ENCODE peak calls at places on chromosomes 12 and 14, in eight cellular contexts. X, D, I, B, Z, U, J and V are unnamed samples.
A peak's percentile ranks its signal among the peaks of the same experiment; 100 is the strongest.

GRCh38 chr12:50840809-50841487 is 1.8 kb upstream of the TMPRSS12 start:
- DNase-seq in X (no peak), D (no peak), I (no peak), B (no peak), Z (no peak), U (no peak), J (no peak), V (no peak)

GRCh38 chr12:58583541-58583940 is 336.8 kb downstream of the LRIG3 start:
- DNase-seq in X (no peak), D (no peak), I (peak; percentile 16), B (no peak), Z (no peak), U (no peak), J (no peak), V (no peak)

GRCh38 chr12:45580570-45580969 is 148.9 kb upstream of the ARID2 start:
- DNase-seq in X (no peak), D (no peak), I (no peak), B (no peak), Z (no peak), U (no peak), J (no peak), V (no peak)

GRCh38 chr14:48584031-48584430 is 908.6 kb upstream of the MDGA2 start:
- DNase-seq in X (no peak), D (no peak), I (no peak), B (no peak), Z (no peak), U (no peak), J (no peak), V (no peak)

GRCh38 chr14:80956922-80957321 is 1.5 kb downstream of the TSHR start:
- DNase-seq in X (no peak), D (no peak), I (peak; percentile 13), B (no peak), Z (no peak), U (no peak), J (no peak), V (no peak)

GRCh38 chr12:71999795-72000194 is 61.1 kb downstream of the TPH2 start:
- DNase-seq in X (no peak), D (no peak), I (no peak), B (no peak), Z (no peak), U (no peak), J (no peak), V (no peak)

GRCh38 chr12:27651201-27651600 is 45.0 kb upstream of the REP15 start:
- DNase-seq in X (no peak), D (no peak), I (no peak), B (no peak), Z (no peak), U (no peak), J (no peak), V (no peak)

GRCh38 chr14:68518910-68519686 is 273.8 kb downstream of the ZFP36L1 start:
- DNase-seq in X (no peak), D (peak; percentile 56), I (peak; percentile 91), B (no peak), Z (no peak), U (no peak), J (no peak), V (no peak)

GRCh38 chr12:111412007-111412829 is 6.5 kb downstream of the SH2B3 start:
- DNase-seq in X (no peak), D (no peak), I (no peak), B (no peak), Z (peak; percentile 42), U (no peak), J (no peak), V (no peak)

GRCh38 chr14:102659797-102660196 is 67.3 kb downstream of the RCOR1 start:
- DNase-seq in X (no peak), D (no peak), I (no peak), B (no peak), Z (no peak), U (no peak), J (no peak), V (no peak)

GRCh38 chr14:42523656-42524055 is 917.0 kb downstream of the LRFN5 start:
- DNase-seq in X (no peak), D (no peak), I (no peak), B (no peak), Z (no peak), U (no peak), J (no peak), V (no peak)

GRCh38 chr14:67680121-67680602 is 5.7 kb upstream of the VTI1B start:
- DNase-seq in X (no peak), D (no peak), I (no peak), B (no peak), Z (peak; percentile 81), U (no peak), J (no peak), V (no peak)

GRCh38 chr12:7497661-7498060 is 5.9 kb downstream of the CD163 start:
- DNase-seq in X (no peak), D (no peak), I (no peak), B (no peak), Z (no peak), U (no peak), J (no peak), V (no peak)

GRCh38 chr14:72747652-72748051 is 146.2 kb downstream of the DPF3 start:
- DNase-seq in X (no peak), D (no peak), I (no peak), B (no peak), Z (no peak), U (no peak), J (no peak), V (peak; percentile 6)

GRCh38 chr12:96015672-96016071 is 19.5 kb upstream of the HAL start:
- DNase-seq in X (no peak), D (no peak), I (peak; percentile 20), B (no peak), Z (peak; percentile 30), U (peak; percentile 32), J (no peak), V (no peak)

GRCh38 chr12:80353254-80353653 is 90.8 kb upstream of the PTPRQ start:
- DNase-seq in X (no peak), D (no peak), I (no peak), B (no peak), Z (no peak), U (no peak), J (no peak), V (no peak)

GRCh38 chr14:61342941-61343340 is 21.6 kb downstream of the PRKCH start:
- DNase-seq in X (no peak), D (no peak), I (no peak), B (no peak), Z (peak; percentile 78), U (no peak), J (no peak), V (no peak)

GRCh38 chr14:65637780-65638179 is 225.2 kb downstream of the FUT8 start:
- DNase-seq in X (no peak), D (no peak), I (no peak), B (no peak), Z (no peak), U (no peak), J (no peak), V (no peak)

GRCh38 chr12:74391283-74391682 is 146.4 kb upstream of the ATXN7L3B start:
- DNase-seq in X (no peak), D (no peak), I (no peak), B (no peak), Z (no peak), U (no peak), J (no peak), V (no peak)

DNA sequence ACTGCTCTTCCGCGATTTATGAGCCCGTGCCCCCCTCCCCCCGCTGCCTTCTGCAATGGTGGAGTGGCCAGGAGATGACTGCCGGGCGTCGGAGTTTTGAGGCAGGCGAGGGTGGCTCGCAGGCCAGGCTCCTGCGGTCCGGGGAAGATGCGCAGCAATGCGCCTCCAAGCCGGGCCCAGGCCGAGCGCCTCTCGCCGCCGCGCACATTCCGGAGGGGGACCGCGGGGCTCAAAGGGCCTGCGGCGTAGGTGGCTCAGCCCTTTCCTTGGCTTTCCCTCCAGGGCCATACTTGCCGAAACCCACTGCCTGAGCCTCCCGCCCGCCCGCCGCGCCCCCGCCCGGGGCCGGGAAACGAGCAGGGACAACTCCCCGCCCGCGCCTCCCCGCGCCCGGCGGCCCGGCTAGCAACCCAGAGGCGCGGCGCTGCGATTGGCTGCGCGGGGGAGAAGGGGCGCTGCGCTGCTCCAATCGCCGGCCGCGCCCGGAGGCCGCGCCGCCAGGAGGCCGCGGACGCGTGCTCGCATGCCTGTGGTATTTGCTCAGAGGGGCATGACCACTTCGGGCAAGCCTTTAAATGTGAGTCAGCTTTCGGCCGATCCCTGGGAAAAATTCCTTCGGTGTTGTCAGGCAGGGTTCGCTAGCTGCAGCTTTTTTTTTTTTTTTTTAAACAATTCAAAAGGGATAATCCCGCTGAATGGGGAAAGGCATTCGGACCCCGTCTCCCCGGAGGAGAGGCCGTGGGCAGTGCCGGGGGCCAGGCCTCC is 157.9 kb upstream of the PARP11 start:
- DNase-seq in X (peak; percentile 24), D (peak; percentile 86), I (peak; percentile 95), B (peak; percentile 90), Z (peak; percentile 4), U (peak; percentile 86), J (peak; percentile 95), V (peak; percentile 84)
- TF ChIP-seq POLR2A in X (peak; percentile 57), D (no peak), I (peak; percentile 59), B (peak; percentile 54), Z (no peak), U (no peak), J (no peak), V (no peak)

GRCh38 chr12:3744216-3744883 is 8.6 kb downstream of the CRACR2A start:
- DNase-seq in X (no peak), D (no peak), I (no peak), B (no peak), Z (no peak), U (no peak), J (no peak), V (no peak)
- TF ChIP-seq CTCF in X (no peak), D (no peak), I (no peak), B (no peak), Z (no peak), U (no peak), J (no peak), V (no peak)

GRCh38 chr12:120437735-120438494 is at the start of gene COX6A1:
- DNase-seq in X (peak; percentile 75), D (peak; percentile 94), I (peak; percentile 99), B (peak; percentile 98), Z (peak; percentile 99), U (peak; percentile 97), J (peak; percentile 98), V (peak; percentile 99)
- TF ChIP-seq POLR2A in X (peak; percentile 52), D (peak; percentile 25), I (peak; percentile 67), B (peak; percentile 31), Z (peak; percentile 94), U (no peak), J (peak; percentile 47), V (no peak)

DNA sequence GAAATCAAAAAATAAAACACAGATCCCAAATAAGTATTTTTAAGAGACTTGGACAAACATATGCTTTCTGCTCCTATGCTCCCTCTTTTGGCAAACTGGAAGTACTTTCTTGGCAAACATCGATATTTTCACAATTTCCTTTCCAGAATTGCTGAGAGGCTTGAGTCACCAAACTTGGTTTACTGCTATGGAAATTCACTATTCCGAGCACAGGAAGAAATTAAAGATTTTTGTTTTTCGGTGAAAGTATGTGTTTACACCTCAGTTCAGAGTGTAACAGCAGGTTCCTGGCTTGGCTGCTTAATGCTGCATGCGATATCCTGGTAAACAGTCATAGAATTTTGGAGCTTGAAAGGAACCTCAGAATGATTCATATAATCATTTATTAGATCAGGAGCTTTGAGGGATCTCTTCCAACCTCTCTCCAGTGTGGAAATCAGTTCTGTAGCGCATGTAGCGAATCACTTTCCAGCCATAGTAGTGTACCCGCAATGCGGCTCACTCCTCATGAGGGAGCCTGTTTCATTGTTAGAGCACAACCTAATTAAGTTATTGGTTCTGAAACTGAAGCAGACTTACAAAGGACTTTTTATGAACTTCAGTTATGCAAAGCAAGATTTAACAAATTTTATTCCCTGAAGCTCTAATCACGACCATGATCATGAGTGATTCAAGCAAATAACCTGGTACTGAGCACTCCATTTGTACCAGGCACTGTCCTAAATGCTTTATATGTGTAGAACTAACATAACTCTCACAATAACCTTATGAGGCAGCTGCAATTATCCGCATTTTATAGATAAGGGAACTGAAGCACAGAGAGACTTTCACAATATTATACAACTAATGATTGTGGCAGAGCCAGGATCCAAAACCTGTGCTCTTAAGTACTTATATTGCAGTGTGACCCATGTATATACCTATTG is 56.4 kb upstream of the ATP2A2 start:
- DNase-seq in X (no peak), D (no peak), I (peak; percentile 12), B (peak; percentile 43), Z (peak; percentile 23), U (no peak), J (peak; percentile 77), V (peak; percentile 54)
- TF ChIP-seq CTCF in X (peak; percentile 52), D (peak; percentile 84), I (peak; percentile 45), B (no peak), Z (peak; percentile 61), U (peak; percentile 54), J (peak; percentile 60), V (no peak)